ENCODE peak calls at places on chromosomes 11 and 22, in nine cellular contexts. One of them, this sample, is unnamed.

GRCh38 chr22:25845985-25846745 is 104.2 kb downstream of the MYO18B start:
- DNase-seq in mammary epithelial cell: peak; percentile 55
- DNase-seq in thoracic aorta: no peak
- DNase-seq in tibial nerve: no peak
- DNase-seq in suprapubic skin: no peak
- DNase-seq in CD4-positive, alpha-beta T cell: no peak
- DNase-seq in astrocyte of the spinal cord: no peak
- DNase-seq in AG04450: no peak
- DNase-seq in MCF 10A: no peak
- DNase-seq in this sample: no peak

GRCh38 chr22:21917206-21917958 is 35.3 kb downstream of the PPM1F start:
- DNase-seq in mammary epithelial cell: no peak
- DNase-seq in thoracic aorta: no peak
- DNase-seq in tibial nerve: no peak
- DNase-seq in suprapubic skin: no peak
- DNase-seq in CD4-positive, alpha-beta T cell: no peak
- DNase-seq in astrocyte of the spinal cord: peak; percentile 31
- DNase-seq in AG04450: no peak
- DNase-seq in MCF 10A: no peak
- DNase-seq in this sample: no peak

GRCh38 chr11:65290448-65291165 is 24.1 kb upstream of the CDC42EP2 start:
- DNase-seq in mammary epithelial cell: peak; percentile 63
- DNase-seq in thoracic aorta: peak; percentile 59
- DNase-seq in tibial nerve: peak; percentile 92
- DNase-seq in suprapubic skin: peak; percentile 97
- DNase-seq in CD4-positive, alpha-beta T cell: no peak
- DNase-seq in astrocyte of the spinal cord: peak; percentile 96
- DNase-seq in AG04450: peak; percentile 99
- DNase-seq in MCF 10A: peak; percentile 95
- DNase-seq in this sample: peak; percentile 91

GRCh38 chr11:46438211-46438610 is 46.6 kb upstream of the CHRM4 start:
- DNase-seq in mammary epithelial cell: no peak
- DNase-seq in thoracic aorta: no peak
- DNase-seq in tibial nerve: no peak
- DNase-seq in suprapubic skin: no peak
- DNase-seq in CD4-positive, alpha-beta T cell: no peak
- DNase-seq in astrocyte of the spinal cord: no peak
- DNase-seq in AG04450: no peak
- DNase-seq in MCF 10A: no peak
- DNase-seq in this sample: no peak

GRCh38 chr11:109309153-109309552 is 112.8 kb upstream of the C11orf87 start:
- DNase-seq in mammary epithelial cell: no peak
- DNase-seq in thoracic aorta: no peak
- DNase-seq in tibial nerve: no peak
- DNase-seq in suprapubic skin: no peak
- DNase-seq in CD4-positive, alpha-beta T cell: no peak
- DNase-seq in astrocyte of the spinal cord: peak; percentile 52
- DNase-seq in AG04450: no peak
- DNase-seq in MCF 10A: peak; percentile 14
- DNase-seq in this sample: peak; percentile 53

GRCh38 chr22:39021552-39022250 is 774 bp downstream of the APOBEC3D start:
- DNase-seq in mammary epithelial cell: no peak
- DNase-seq in thoracic aorta: no peak
- DNase-seq in tibial nerve: no peak
- DNase-seq in suprapubic skin: no peak
- DNase-seq in CD4-positive, alpha-beta T cell: no peak
- DNase-seq in astrocyte of the spinal cord: no peak
- DNase-seq in AG04450: no peak
- DNase-seq in MCF 10A: no peak
- DNase-seq in this sample: no peak

GRCh38 chr11:12149672-12150225 is 39.4 kb downstream of the MICAL2 start:
- DNase-seq in mammary epithelial cell: no peak
- DNase-seq in thoracic aorta: no peak
- DNase-seq in tibial nerve: no peak
- DNase-seq in suprapubic skin: no peak
- DNase-seq in CD4-positive, alpha-beta T cell: no peak
- DNase-seq in astrocyte of the spinal cord: no peak
- DNase-seq in AG04450: no peak
- DNase-seq in MCF 10A: no peak
- DNase-seq in this sample: no peak

GRCh38 chr11:2536440-2536989 is 91.7 kb downstream of the KCNQ1 start:
- DNase-seq in mammary epithelial cell: no peak
- DNase-seq in thoracic aorta: no peak
- DNase-seq in tibial nerve: no peak
- DNase-seq in suprapubic skin: peak; percentile 52
- DNase-seq in CD4-positive, alpha-beta T cell: no peak
- DNase-seq in astrocyte of the spinal cord: no peak
- DNase-seq in AG04450: no peak
- DNase-seq in MCF 10A: no peak
- DNase-seq in this sample: no peak

GRCh38 chr11:103792981-103793468 is 243.4 kb upstream of the DDI1 start:
- DNase-seq in mammary epithelial cell: no peak
- DNase-seq in thoracic aorta: no peak
- DNase-seq in tibial nerve: no peak
- DNase-seq in suprapubic skin: no peak
- DNase-seq in CD4-positive, alpha-beta T cell: no peak
- DNase-seq in astrocyte of the spinal cord: peak; percentile 29
- DNase-seq in AG04450: no peak
- DNase-seq in MCF 10A: no peak
- DNase-seq in this sample: no peak

GRCh38 chr22:29716814-29717213 is 3.0 kb upstream of the CABP7 start:
- DNase-seq in mammary epithelial cell: peak; percentile 59
- DNase-seq in thoracic aorta: no peak
- DNase-seq in tibial nerve: no peak
- DNase-seq in suprapubic skin: no peak
- DNase-seq in CD4-positive, alpha-beta T cell: no peak
- DNase-seq in astrocyte of the spinal cord: peak; percentile 76
- DNase-seq in AG04450: peak; percentile 45
- DNase-seq in MCF 10A: peak; percentile 71
- DNase-seq in this sample: peak; percentile 59

GRCh38 chr11:121802542-121802941 is 313.5 kb downstream of the BLID start:
- DNase-seq in mammary epithelial cell: no peak
- DNase-seq in thoracic aorta: no peak
- DNase-seq in tibial nerve: no peak
- DNase-seq in suprapubic skin: no peak
- DNase-seq in CD4-positive, alpha-beta T cell: no peak
- DNase-seq in astrocyte of the spinal cord: no peak
- DNase-seq in AG04450: peak; percentile 37
- DNase-seq in MCF 10A: no peak
- DNase-seq in this sample: no peak

GRCh38 chr11:69048718-69049489 is at the start of gene TPCN2:
- DNase-seq in mammary epithelial cell: peak; percentile 92
- DNase-seq in thoracic aorta: peak; percentile 64
- DNase-seq in tibial nerve: peak; percentile 79
- DNase-seq in suprapubic skin: peak; percentile 95
- DNase-seq in CD4-positive, alpha-beta T cell: peak; percentile 87
- DNase-seq in astrocyte of the spinal cord: peak; percentile 98
- DNase-seq in AG04450: peak; percentile 92
- DNase-seq in MCF 10A: peak; percentile 93
- DNase-seq in this sample: peak; percentile 99

GRCh38 chr11:46036969-46037368 is 84.3 kb downstream of the PHF21A start:
- DNase-seq in mammary epithelial cell: no peak
- DNase-seq in thoracic aorta: no peak
- DNase-seq in tibial nerve: no peak
- DNase-seq in suprapubic skin: no peak
- DNase-seq in CD4-positive, alpha-beta T cell: no peak
- DNase-seq in astrocyte of the spinal cord: no peak
- DNase-seq in AG04450: no peak
- DNase-seq in MCF 10A: no peak
- DNase-seq in this sample: no peak

GRCh38 chr11:96125400-96125799 is 201.5 kb upstream of the MTMR2 start:
- DNase-seq in mammary epithelial cell: no peak
- DNase-seq in thoracic aorta: no peak
- DNase-seq in tibial nerve: no peak
- DNase-seq in suprapubic skin: no peak
- DNase-seq in CD4-positive, alpha-beta T cell: no peak
- DNase-seq in astrocyte of the spinal cord: no peak
- DNase-seq in AG04450: no peak
- DNase-seq in MCF 10A: no peak
- DNase-seq in this sample: no peak

DNA sequence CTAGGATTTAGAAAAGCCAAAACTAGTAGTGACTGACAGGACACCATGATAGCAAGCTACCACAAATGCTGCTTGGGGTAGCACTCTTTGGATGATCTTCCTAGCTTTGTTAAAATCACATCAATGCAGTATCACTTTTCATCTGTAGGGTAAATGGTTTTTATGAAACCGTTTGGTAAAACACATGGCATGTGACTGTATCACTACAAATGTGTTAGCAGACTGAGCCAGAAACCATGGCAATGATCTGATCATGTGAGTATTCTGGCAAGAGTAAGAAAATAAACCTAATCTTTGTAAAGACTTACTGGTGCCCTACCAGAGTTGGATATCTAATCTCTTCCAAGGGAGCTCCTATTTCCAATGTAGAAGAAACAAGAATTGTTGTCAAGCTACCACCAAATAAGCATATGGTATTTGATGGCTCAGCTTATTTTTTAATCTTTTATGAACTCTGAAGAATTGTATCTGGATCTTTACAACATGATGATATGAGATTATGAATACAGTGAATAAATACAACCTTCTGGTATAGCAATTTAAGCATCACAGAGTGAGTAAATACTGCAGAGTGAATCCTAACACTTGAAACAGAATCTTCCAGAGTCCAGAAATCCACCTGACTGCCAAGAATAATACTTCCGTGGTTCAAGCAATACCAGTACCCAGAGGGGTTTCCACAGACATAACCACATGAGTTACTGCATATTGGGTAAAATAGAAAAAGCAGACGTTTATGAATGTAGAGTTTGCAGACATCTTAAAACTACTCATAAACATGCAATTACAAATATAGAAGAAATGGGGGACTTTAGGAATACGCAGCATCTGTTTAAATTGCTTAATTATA is 238.9 kb downstream of the TTC28 start:
- DNase-seq in mammary epithelial cell: no peak
- DNase-seq in thoracic aorta: no peak
- DNase-seq in tibial nerve: no peak
- DNase-seq in suprapubic skin: no peak
- DNase-seq in CD4-positive, alpha-beta T cell: no peak
- DNase-seq in astrocyte of the spinal cord: peak; percentile 73
- DNase-seq in AG04450: no peak
- DNase-seq in MCF 10A: no peak
- DNase-seq in this sample: no peak
- TF ChIP-seq CTCF in mammary epithelial cell: no peak
- TF ChIP-seq CTCF in thoracic aorta: no peak
- TF ChIP-seq CTCF in tibial nerve: no peak
- TF ChIP-seq CTCF in suprapubic skin: no peak
- TF ChIP-seq CTCF in CD4-positive, alpha-beta T cell: no peak
- TF ChIP-seq CTCF in astrocyte of the spinal cord: no peak
- TF ChIP-seq CTCF in AG04450: peak; percentile 29
- TF ChIP-seq CTCF in MCF 10A: no peak
- TF ChIP-seq CTCF in this sample: no peak

DNA sequence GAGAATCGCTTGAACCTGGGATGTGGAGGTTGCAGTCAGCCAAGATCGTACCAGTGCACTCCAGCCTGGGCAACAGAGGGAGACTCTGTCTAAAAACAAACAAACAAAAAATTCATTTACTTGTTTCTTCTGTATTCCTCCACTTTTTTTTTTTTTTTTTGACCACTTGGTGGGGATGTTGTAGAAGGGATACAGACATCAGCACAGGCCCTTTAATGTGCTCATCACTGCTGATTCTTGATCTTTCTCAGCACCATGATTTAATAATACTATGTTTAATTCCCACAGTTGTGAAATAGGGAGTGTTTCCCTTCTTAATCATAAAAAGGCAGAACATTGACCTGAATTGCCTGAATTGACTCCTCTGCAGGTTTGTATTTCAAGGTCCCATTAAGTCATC is 4.5 kb downstream of the TTC9C start:
- DNase-seq in mammary epithelial cell: peak; percentile 41
- DNase-seq in thoracic aorta: no peak
- DNase-seq in tibial nerve: no peak
- DNase-seq in suprapubic skin: no peak
- DNase-seq in CD4-positive, alpha-beta T cell: no peak
- DNase-seq in astrocyte of the spinal cord: peak; percentile 29
- DNase-seq in AG04450: no peak
- DNase-seq in MCF 10A: peak; percentile 57
- DNase-seq in this sample: peak; percentile 65
- TF ChIP-seq CTCF in mammary epithelial cell: no peak
- TF ChIP-seq CTCF in thoracic aorta: no peak
- TF ChIP-seq CTCF in tibial nerve: no peak
- TF ChIP-seq CTCF in suprapubic skin: no peak
- TF ChIP-seq CTCF in CD4-positive, alpha-beta T cell: peak; percentile 31
- TF ChIP-seq CTCF in astrocyte of the spinal cord: no peak
- TF ChIP-seq CTCF in AG04450: peak; percentile 14
- TF ChIP-seq CTCF in MCF 10A: peak; percentile 42
- TF ChIP-seq CTCF in this sample: peak; percentile 46

GRCh38 chr11:62082292-62082657 is 41.5 kb upstream of the INCENP start:
- DNase-seq in mammary epithelial cell: no peak
- DNase-seq in thoracic aorta: no peak
- DNase-seq in tibial nerve: no peak
- DNase-seq in suprapubic skin: no peak
- DNase-seq in CD4-positive, alpha-beta T cell: no peak
- DNase-seq in astrocyte of the spinal cord: no peak
- DNase-seq in AG04450: no peak
- DNase-seq in MCF 10A: no peak
- DNase-seq in this sample: no peak
- TF ChIP-seq CTCF in mammary epithelial cell: no peak
- TF ChIP-seq CTCF in thoracic aorta: no peak
- TF ChIP-seq CTCF in tibial nerve: no peak
- TF ChIP-seq CTCF in suprapubic skin: no peak
- TF ChIP-seq CTCF in CD4-positive, alpha-beta T cell: peak; percentile 18
- TF ChIP-seq CTCF in astrocyte of the spinal cord: no peak
- TF ChIP-seq CTCF in AG04450: no peak
- TF ChIP-seq CTCF in MCF 10A: no peak
- TF ChIP-seq CTCF in this sample: no peak

GRCh38 chr11:64095286-64095825 is 59.6 kb downstream of the FLRT1 start:
- DNase-seq in mammary epithelial cell: no peak
- DNase-seq in thoracic aorta: no peak
- DNase-seq in tibial nerve: no peak
- DNase-seq in suprapubic skin: no peak
- DNase-seq in CD4-positive, alpha-beta T cell: no peak
- DNase-seq in astrocyte of the spinal cord: no peak
- DNase-seq in AG04450: no peak
- DNase-seq in MCF 10A: no peak
- DNase-seq in this sample: no peak

GRCh38 chr11:64092119-64092760 is 56.5 kb downstream of the FLRT1 start:
- DNase-seq in mammary epithelial cell: no peak
- DNase-seq in thoracic aorta: no peak
- DNase-seq in tibial nerve: no peak
- DNase-seq in suprapubic skin: no peak
- DNase-seq in CD4-positive, alpha-beta T cell: no peak
- DNase-seq in astrocyte of the spinal cord: no peak
- DNase-seq in AG04450: no peak
- DNase-seq in MCF 10A: no peak
- DNase-seq in this sample: no peak

GRCh38 chr11:64092761-64093136 is 57.0 kb downstream of the FLRT1 start:
- DNase-seq in mammary epithelial cell: no peak
- DNase-seq in thoracic aorta: no peak
- DNase-seq in tibial nerve: no peak
- DNase-seq in suprapubic skin: no peak
- DNase-seq in CD4-positive, alpha-beta T cell: no peak
- DNase-seq in astrocyte of the spinal cord: no peak
- DNase-seq in AG04450: no peak
- DNase-seq in MCF 10A: no peak
- DNase-seq in this sample: no peak

GRCh38 chr11:64094463-64095223 is 58.9 kb downstream of the FLRT1 start:
- DNase-seq in mammary epithelial cell: peak; percentile 19
- DNase-seq in thoracic aorta: no peak
- DNase-seq in tibial nerve: no peak
- DNase-seq in suprapubic skin: no peak
- DNase-seq in CD4-positive, alpha-beta T cell: no peak
- DNase-seq in astrocyte of the spinal cord: peak; percentile 78
- DNase-seq in AG04450: no peak
- DNase-seq in MCF 10A: peak; percentile 93
- DNase-seq in this sample: no peak

GRCh38 chr11:64093233-64094039 is 57.7 kb downstream of the FLRT1 start:
- DNase-seq in mammary epithelial cell: no peak
- DNase-seq in thoracic aorta: no peak
- DNase-seq in tibial nerve: no peak
- DNase-seq in suprapubic skin: no peak
- DNase-seq in CD4-positive, alpha-beta T cell: no peak
- DNase-seq in astrocyte of the spinal cord: no peak
- DNase-seq in AG04450: no peak
- DNase-seq in MCF 10A: no peak
- DNase-seq in this sample: no peak
- TF ChIP-seq CTCF in mammary epithelial cell: no peak
- TF ChIP-seq CTCF in thoracic aorta: no peak
- TF ChIP-seq CTCF in tibial nerve: no peak
- TF ChIP-seq CTCF in suprapubic skin: no peak
- TF ChIP-seq CTCF in CD4-positive, alpha-beta T cell: no peak
- TF ChIP-seq CTCF in astrocyte of the spinal cord: no peak
- TF ChIP-seq CTCF in AG04450: no peak
- TF ChIP-seq CTCF in MCF 10A: no peak
- TF ChIP-seq CTCF in this sample: no peak